ENCODE peak calls at places on chromosomes 13 and 19, in four cellular contexts. Y, N, P and U are unnamed samples.

GRCh38 chr13:98447881-98448641 is 128.8 kb downstream of the STK24 start:
- DNase-seq in Y (peak; percentile 65), N (peak; percentile 48), P (no peak), U (peak; percentile 25)

GRCh38 chr13:65756071-65756671 is 1474.0 kb downstream of the PCDH9 start:
- DNase-seq in Y (no peak), N (no peak), P (no peak), U (no peak)

GRCh38 chr13:19089315-19089714 is 92.3 kb downstream of the TUBA3C start:
- DNase-seq in Y (peak; percentile 8), N (no peak), P (no peak), U (no peak)

GRCh38 chr19:9130965-9131364 is 4.2 kb upstream of the OR7G3 start:
- DNase-seq in Y (no peak), N (no peak), P (no peak), U (peak; percentile 26)

GRCh38 chr19:54128796-54129616 is 8.6 kb upstream of the CNOT3 start:
- DNase-seq in Y (no peak), N (no peak), P (no peak), U (no peak)

GRCh38 chr13:86464193-86464592 is 665.0 kb upstream of the SLITRK6 start:
- DNase-seq in Y (no peak), N (no peak), P (no peak), U (no peak)

GRCh38 chr13:23477096-23477495 is 43.6 kb upstream of the SACS start:
- DNase-seq in Y (no peak), N (no peak), P (no peak), U (no peak)

GRCh38 chr19:44657211-44657921 is 13.7 kb downstream of the PVR start:
- DNase-seq in Y (peak; percentile 89), N (peak; percentile 78), P (peak; percentile 55), U (peak; percentile 57)

GRCh38 chr13:101417043-101417406 is 717 bp upstream of the NALCN start:
- DNase-seq in Y (no peak), N (no peak), P (peak; percentile 66), U (peak; percentile 82)

GRCh38 chr19:41753936-41754529 is 1.3 kb upstream of the CEACAM6 start:
- DNase-seq in Y (peak; percentile 26), N (peak; percentile 36), P (no peak), U (peak; percentile 40)

GRCh38 chr13:110454956-110455355 is 106.6 kb downstream of the RAB20 start:
- DNase-seq in Y (no peak), N (no peak), P (no peak), U (no peak)

GRCh38 chr19:24059572-24060295 is 27.3 kb upstream of the ZNF254 start:
- DNase-seq in Y (no peak), N (no peak), P (no peak), U (no peak)

GRCh38 chr19:54473071-54473941 is at the start of gene CDC42EP5:
- DNase-seq in Y (peak; percentile 67), N (peak; percentile 93), P (peak; percentile 41), U (peak; percentile 71)

GRCh38 chr13:41497436-41497835 is 40.1 kb downstream of the RGCC start:
- DNase-seq in Y (no peak), N (no peak), P (no peak), U (no peak)

GRCh38 chr13:30607908-30608307 is 9.8 kb upstream of the USPL1 start:
- DNase-seq in Y (no peak), N (no peak), P (no peak), U (no peak)

GRCh38 chr19:44675516-44675915 is 4.2 kb downstream of the CEACAM19 start:
- DNase-seq in Y (no peak), N (no peak), P (no peak), U (no peak)

GRCh38 chr19:8250596-8250995 is 41.4 kb downstream of the CERS4 start:
- DNase-seq in Y (no peak), N (no peak), P (no peak), U (no peak)

GRCh38 chr19:31350693-31351211 is 1.5 kb upstream of the TSHZ3 start:
- DNase-seq in Y (peak; percentile 72), N (peak; percentile 81), P (no peak), U (peak; percentile 62)

GRCh38 chr19:19464339-19465098 is 50.8 kb downstream of the TSSK6 start:
- DNase-seq in Y (peak; percentile 71), N (peak; percentile 90), P (no peak), U (no peak)

GRCh38 chr19:1066748-1067340 is at the start of gene ARHGAP45:
- DNase-seq in Y (peak; percentile 65), N (peak; percentile 63), P (no peak), U (no peak)

GRCh38 chr13:108785844-108786243 is 156.4 kb downstream of the MYO16 start:
- DNase-seq in Y (no peak), N (no peak), P (no peak), U (no peak)

GRCh38 chr19:15378529-15379082 is 981 bp downstream of the AKAP8 start:
- DNase-seq in Y (peak; percentile 56), N (peak; percentile 77), P (peak; percentile 38), U (peak; percentile 55)

GRCh38 chr19:46493236-46494114 is 2.2 kb downstream of the PNMA8B start:
- DNase-seq in Y (peak; percentile 37), N (no peak), P (no peak), U (no peak)

GRCh38 chr19:46720516-46721239 is 3.8 kb upstream of the PRKD2 start:
- DNase-seq in Y (no peak), N (no peak), P (no peak), U (no peak)

GRCh38 chr13:30341815-30342570 is 34.6 kb upstream of the KATNAL1 start:
- DNase-seq in Y (peak; percentile 29), N (peak; percentile 75), P (peak; percentile 72), U (peak; percentile 83)

GRCh38 chr13:112689498-112690241 is at the start of gene ATP11A:
- DNase-seq in Y (peak; percentile 98), N (peak; percentile 97), P (peak; percentile 82), U (peak; percentile 80)

GRCh38 chr13:56166864-56167263 is 973.9 kb upstream of the PRR20A start:
- DNase-seq in Y (peak; percentile 36), N (no peak), P (no peak), U (no peak)

GRCh38 chr13:99577934-99578917 is 77.0 kb downstream of the TM9SF2 start:
- DNase-seq in Y (no peak), N (no peak), P (peak; percentile 17), U (no peak)